ENCODE peak calls at places on chromosomes 12 and 14, in nine cellular contexts. M is activated CD4-positive, alpha-beta T cell treated with anti-CD3 and anti-CD28 coated beads for 48 hours; X is heart left ventricle; Z is effector CD8-positive, alpha-beta T cell; B is lower leg skin; H is NCI-H748 treated with DMSO at 0.1 percent for 48 hours; G is stimulated activated naive CD8-positive, alpha-beta T cell treated with anti-CD3 and anti-CD28 coated beads, Interleukin-15, amount 100 ng/mL, for 72 hours; W is T-helper 9 cell; P is heart right ventricle. R is an unnamed sample.
A peak's percentile ranks its signal among the peaks of the same experiment; 100 is the strongest.

GRCh38 chr14:85466678-85467077 is 63.3 kb upstream of the FLRT2 start:
- DNase-seq in X (no peak), B (no peak), W (no peak), Z (no peak), H (no peak), M (no peak), G (no peak), P (no peak), R (no peak)

GRCh38 chr14:85273099-85273677 is 256.8 kb upstream of the FLRT2 start:
- DNase-seq in P (no peak), G (no peak), W (no peak), H (no peak), Z (no peak), M (no peak), X (no peak), B (no peak), R (no peak)

GRCh38 chr14:68510201-68510600 is 282.7 kb downstream of the ZFP36L1 start:
- DNase-seq in X (peak; percentile 76), M (no peak), Z (no peak), G (no peak), B (peak; percentile 76), H (no peak), W (no peak), P (peak; percentile 65), R (peak; percentile 42)

GRCh38 chr14:21109377-21110260 is 8.8 kb downstream of the TMEM253 start:
- DNase-seq in P (no peak), X (no peak), B (peak; percentile 42), M (peak; percentile 63), W (no peak), Z (no peak), H (no peak), G (no peak), R (no peak)

GRCh38 chr12:98464155-98464554 is 51.2 kb upstream of the TMPO start:
- DNase-seq in M (no peak), X (no peak), B (no peak), W (no peak), Z (no peak), H (no peak), G (no peak), P (no peak), R (no peak)

GRCh38 chr12:93612719-93613228 is 40.3 kb downstream of the SOCS2 start:
- DNase-seq in M (no peak), B (no peak), Z (no peak), X (no peak), W (no peak), P (no peak), H (no peak), G (no peak), R (no peak)

GRCh38 chr14:64844993-64845536 is 34.6 kb downstream of the SPTB start:
- DNase-seq in W (no peak), M (no peak), P (no peak), H (no peak), Z (no peak), X (no peak), G (no peak), B (no peak), R (no peak)

GRCh38 chr14:55107766-55108554 is 21.1 kb upstream of the LGALS3 start:
- DNase-seq in P (peak; percentile 91), B (peak; percentile 91), H (no peak), W (peak; percentile 29), Z (no peak), G (peak; percentile 15), M (peak; percentile 50), X (peak; percentile 93), R (peak; percentile 62)

GRCh38 chr12:58387199-58387598 is 445.8 kb downstream of the ATP23 start:
- DNase-seq in M (no peak), H (no peak), Z (no peak), G (no peak), P (no peak), X (no peak), B (no peak), W (no peak), R (no peak)

GRCh38 chr14:102778616-102779351 is 1.5 kb downstream of the TRAF3 start:
- DNase-seq in P (no peak), Z (no peak), W (no peak), X (no peak), B (no peak), M (no peak), H (no peak), G (no peak), R (no peak)

GRCh38 chr14:104202259-104203070 is 64.1 kb downstream of the KIF26A start:
- DNase-seq in M (no peak), P (no peak), Z (no peak), H (peak; percentile 39), X (no peak), B (no peak), W (no peak), G (no peak), R (no peak)

GRCh38 chr12:116955382-116956021 is 44.8 kb downstream of the FBXW8 start:
- DNase-seq in W (no peak), P (no peak), X (no peak), Z (no peak), G (no peak), B (peak; percentile 17), M (no peak), H (no peak), R (no peak)

GRCh38 chr14:48140804-48141203 is 465.4 kb upstream of the MDGA2 start:
- DNase-seq in W (no peak), G (no peak), X (no peak), M (no peak), Z (no peak), P (no peak), B (no peak), H (no peak), R (no peak)

GRCh38 chr14:64786296-64787149 is 82.3 kb downstream of the PLEKHG3 start:
- DNase-seq in H (no peak), G (no peak), Z (no peak), W (no peak), B (no peak), P (no peak), X (no peak), M (no peak), R (no peak)

GRCh38 chr12:65462506-65462905 is 184.0 kb downstream of the MSRB3 start:
- DNase-seq in Z (no peak), P (no peak), H (no peak), X (no peak), M (no peak), B (no peak), W (no peak), G (no peak), R (no peak)

GRCh38 chr14:93857500-93857899 is 69.2 kb upstream of the PRIMA1 start:
- DNase-seq in X (no peak), P (no peak), H (no peak), M (no peak), B (no peak), W (no peak), G (no peak), Z (no peak), R (peak; percentile 64)

GRCh38 chr12:25806271-25806670 is 152.2 kb upstream of the RASSF8 start:
- DNase-seq in H (no peak), W (no peak), X (no peak), B (no peak), G (no peak), M (peak; percentile 15), P (no peak), Z (no peak), R (no peak)

GRCh38 chr12:106205208-106206069 is 42.4 kb downstream of the CKAP4 start:
- DNase-seq in P (peak; percentile 51), G (no peak), Z (no peak), H (peak; percentile 24), W (no peak), B (no peak), M (no peak), X (peak; percentile 78), R (peak; percentile 36)

GRCh38 chr14:93751946-93752660 is 36.2 kb downstream of the PRIMA1 start:
- DNase-seq in G (no peak), M (no peak), W (no peak), B (no peak), P (no peak), H (no peak), X (no peak), Z (no peak), R (no peak)

GRCh38 chr14:45679852-45680251 is 426.9 kb upstream of the MIS18BP1 start:
- DNase-seq in P (no peak), B (no peak), X (no peak), W (no peak), M (no peak), Z (no peak), H (no peak), G (no peak), R (no peak)

GRCh38 chr14:89349196-89350008 is 67.6 kb downstream of the FOXN3 start:
- DNase-seq in H (peak; percentile 98), X (no peak), M (no peak), W (no peak), B (no peak), G (no peak), Z (no peak), P (no peak), R (peak; percentile 51)

GRCh38 chr14:103522028-103522581 is 525 bp downstream of the CKB start:
- DNase-seq in M (no peak), W (no peak), Z (no peak), G (no peak), X (peak; percentile 73), P (no peak), B (no peak), H (peak; percentile 51), R (no peak)

GRCh38 chr12:100229036-100229635 is 28.5 kb downstream of the ACTR6 start:
- DNase-seq in B (no peak), M (no peak), W (no peak), Z (no peak), P (no peak), G (no peak), X (no peak), H (no peak), R (peak; percentile 18)

GRCh38 chr12:41663487-41664258 is 475.6 kb downstream of the PDZRN4 start:
- DNase-seq in H (peak; percentile 27), Z (no peak), G (no peak), X (no peak), W (no peak), B (no peak), P (no peak), M (no peak), R (peak; percentile 27)

GRCh38 chr12:91496337-91496736 is 313.7 kb upstream of the DCN start:
- DNase-seq in Z (no peak), W (no peak), B (no peak), X (no peak), H (no peak), G (no peak), P (no peak), M (no peak), R (no peak)

GRCh38 chr14:76292561-76292960 is 83.4 kb upstream of the ESRRB start:
- DNase-seq in X (no peak), Z (no peak), B (no peak), H (no peak), P (no peak), W (no peak), M (no peak), G (no peak), R (no peak)

GRCh38 chr12:24751181-24751580 is 197.7 kb downstream of the BCAT1 start:
- DNase-seq in B (no peak), M (no peak), W (no peak), G (no peak), P (no peak), X (no peak), Z (no peak), H (no peak), R (no peak)

GRCh38 chr12:20716985-20717384 is 21.9 kb downstream of the SLCO1C1 start:
- DNase-seq in Z (no peak), P (no peak), X (no peak), G (no peak), H (no peak), B (no peak), M (no peak), W (no peak), R (no peak)

GRCh38 chr12:124700810-124701594 is 133.6 kb upstream of the NCOR2 start:
- DNase-seq in G (no peak), W (no peak), X (no peak), Z (no peak), H (no peak), P (no peak), M (no peak), B (no peak), R (peak; percentile 79)

GRCh38 chr12:26712892-26713291 is 120.1 kb downstream of the ITPR2 start:
- DNase-seq in W (no peak), H (no peak), X (no peak), G (no peak), B (no peak), Z (no peak), M (no peak), P (no peak), R (peak; percentile 12)

GRCh38 chr14:98903371-98903770 is 368.6 kb downstream of the BCL11B start:
- DNase-seq in W (no peak), B (peak; percentile 48), M (no peak), H (no peak), X (no peak), P (no peak), G (no peak), Z (no peak), R (no peak)

R was measured in ELF-1.